ENCODE peak calls at places on chromosomes 3 and 15, in seven cellular contexts. K, W, U, Q, R, F and D are unnamed samples.

GRCh38 chr15:65550681-65551098 is 20.4 kb downstream of the HACD3 start:
- DNase-seq in Q (peak), W (peak), U (no peak), K (no peak), R (no peak), F (no peak), D (peak)

GRCh38 chr3:45078910-45079522 is 52.9 kb downstream of the CLEC3B start:
- DNase-seq in K (no peak), F (no peak), U (no peak), Q (peak), W (no peak), R (no peak), D (peak)

GRCh38 chr15:98083203-98083910 is 122.9 kb downstream of the ARRDC4 start:
- DNase-seq in K (no peak), W (no peak), F (no peak), U (no peak), R (no peak), Q (no peak), D (no peak)

GRCh38 chr15:29283371-29283770 is 13.7 kb upstream of the NSMCE3 start:
- DNase-seq in R (no peak), F (no peak), Q (no peak), W (no peak), K (no peak), U (no peak), D (no peak)

GRCh38 chr3:181716916-181717315 is 5.2 kb downstream of the SOX2 start:
- DNase-seq in F (no peak), K (no peak), W (no peak), Q (no peak), U (no peak), R (no peak), D (no peak)

GRCh38 chr3:171982829-171983228 is 56.5 kb upstream of the FNDC3B start:
- DNase-seq in W (peak), K (no peak), Q (peak), F (no peak), R (no peak), U (no peak), D (peak)

GRCh38 chr3:54056521-54056920 is 65.8 kb upstream of the CACNA2D3 start:
- DNase-seq in U (no peak), F (no peak), R (no peak), K (no peak), W (no peak), Q (no peak), D (no peak)

GRCh38 chr3:60870396-60870795 is 380.9 kb downstream of the FHIT start:
- DNase-seq in W (no peak), Q (no peak), U (no peak), R (no peak), F (no peak), K (no peak), D (no peak)

GRCh38 chr3:127750226-127751031 is 71.9 kb downstream of the MGLL start:
- DNase-seq in W (peak), R (no peak), K (no peak), Q (peak), F (no peak), U (no peak), D (peak)

GRCh38 chr3:122560680-122561079 is 3.4 kb downstream of the PARP9 start:
- DNase-seq in K (no peak), Q (peak), W (peak), R (peak), U (peak), F (peak), D (peak)

GRCh38 chr3:46928297-46928696 is 48.2 kb downstream of the CCDC12 start:
- DNase-seq in Q (no peak), U (no peak), F (no peak), W (no peak), R (no peak), K (no peak), D (no peak)

GRCh38 chr15:37096878-37097568 is 3.3 kb downstream of the MEIS2 start:
- DNase-seq in Q (peak), W (peak), K (no peak), R (no peak), F (no peak), U (no peak), D (no peak)

GRCh38 chr3:47423548-47424145 is 42.8 kb downstream of the PTPN23 start:
- DNase-seq in K (no peak), R (no peak), W (no peak), U (no peak), Q (no peak), F (no peak), D (no peak)

GRCh38 chr15:78065284-78065872 is 12.1 kb downstream of the TBC1D2B start:
- DNase-seq in R (no peak), U (peak), K (no peak), W (peak), Q (peak), F (no peak), D (peak)

GRCh38 chr3:168248383-168249047 is 152.8 kb upstream of the GOLIM4 start:
- DNase-seq in W (peak), U (no peak), K (no peak), F (no peak), R (no peak), Q (peak), D (peak)

GRCh38 chr3:12871404-12871983 is 30.1 kb upstream of the RPL32 start:
- DNase-seq in F (no peak), W (no peak), K (no peak), Q (no peak), R (no peak), U (no peak), D (no peak)

GRCh38 chr3:65995030-65995429 is 43.7 kb downstream of the MAGI1 start:
- DNase-seq in R (no peak), Q (peak), F (no peak), W (peak), U (no peak), K (no peak), D (peak)

GRCh38 chr3:123028233-123028828 is 768 bp upstream of the SEMA5B start:
- DNase-seq in K (no peak), Q (peak), R (no peak), W (peak), F (peak), U (peak), D (peak)

GRCh38 chr15:44798815-44799214 is 62.5 kb downstream of the TRIM69 start:
- DNase-seq in U (no peak), W (no peak), K (no peak), R (no peak), Q (no peak), F (no peak), D (no peak)

GRCh38 chr15:40055576-40056293 is 16.8 kb upstream of the SRP14 start:
- DNase-seq in F (no peak), R (no peak), W (no peak), Q (no peak), U (no peak), K (no peak), D (no peak)